ENCODE peak calls at places on chromosomes 13 and 19, in ten cellular contexts. A is nucleus accumbens; N is HFFc6; E is neural progenitor cell; M is midbrain; L is AG10803; Y is activated CD4-positive, alpha-beta T cell treated with anti-CD3 and anti-CD28 coated beads for 24 hours; T is GM12865; J is HTR-8/SVneo; V is amniotic stem cell. Z is an unnamed sample.

GRCh38 chr19:17948474-17948966 is 15.7 kb downstream of the CCDC124 start:
- DNase-seq in A (no peak), N (no peak), E (no peak), M (no peak), L (no peak), Y (no peak), T (no peak), J (no peak), V (no peak), Z (no peak)

GRCh38 chr13:112140366-112140765 is 73.4 kb downstream of the SOX1 start:
- DNase-seq in A (no peak), N (no peak), E (no peak), M (no peak), L (no peak), Y (no peak), T (no peak), J (no peak), V (no peak), Z (no peak)

GRCh38 chr19:35462476-35462953 is 14.5 kb downstream of the FFAR2 start:
- DNase-seq in A (no peak), N (peak), E (no peak), M (peak), L (no peak), Y (no peak), T (peak), J (no peak), V (no peak), Z (no peak)

GRCh38 chr13:51681037-51681678 is 96.9 kb downstream of the WDFY2 start:
- DNase-seq in A (no peak), N (peak), E (no peak), M (no peak), L (peak), Y (no peak), T (peak), J (peak), V (peak), Z (no peak)

GRCh38 chr19:46739290-46739771 is 6.5 kb upstream of the FKRP start:
- DNase-seq in A (peak), N (no peak), E (no peak), M (peak), L (no peak), Y (no peak), T (no peak), J (no peak), V (no peak), Z (peak)

GRCh38 chr13:66805657-66806056 is 424.5 kb downstream of the PCDH9 start:
- DNase-seq in A (no peak), N (no peak), E (no peak), M (no peak), L (no peak), Y (no peak), T (no peak), J (no peak), V (no peak), Z (no peak)

GRCh38 chr13:43303040-43303729 is 279.8 kb downstream of the DNAJC15 start:
- DNase-seq in A (peak), N (peak), E (peak), M (peak), L (peak), Y (no peak), T (peak), J (peak), V (no peak), Z (peak)

GRCh38 chr13:46698910-46699460 is 98.0 kb downstream of the ESD start:
- DNase-seq in A (no peak), N (no peak), E (no peak), M (no peak), L (no peak), Y (no peak), T (no peak), J (no peak), V (no peak), Z (no peak)

GRCh38 chr13:26320766-26321165 is 66.8 kb downstream of the CDK8 start:
- DNase-seq in A (no peak), N (no peak), E (no peak), M (no peak), L (no peak), Y (no peak), T (no peak), J (no peak), V (no peak), Z (no peak)

GRCh38 chr19:46225558-46226004 is 4.0 kb upstream of the IGFL1 start:
- DNase-seq in A (no peak), N (no peak), E (peak), M (no peak), L (peak), Y (no peak), T (peak), J (no peak), V (no peak), Z (no peak)

GRCh38 chr13:99326012-99326411 is 18.8 kb upstream of the GPR183 start:
- DNase-seq in A (no peak), N (no peak), E (no peak), M (no peak), L (no peak), Y (no peak), T (peak), J (no peak), V (no peak), Z (no peak)

GRCh38 chr19:483332-484072 is 12.8 kb upstream of the MADCAM1 start:
- DNase-seq in A (no peak), N (no peak), E (no peak), M (no peak), L (no peak), Y (no peak), T (no peak), J (no peak), V (no peak), Z (no peak)

GRCh38 chr13:29954082-29955043 is 103.9 kb upstream of the UBL3 start:
- DNase-seq in A (no peak), N (no peak), E (no peak), M (no peak), L (no peak), Y (no peak), T (peak), J (no peak), V (no peak), Z (no peak)

GRCh38 chr19:5289060-5289990 is 51.3 kb downstream of the PTPRS start:
- DNase-seq in A (no peak), N (no peak), E (peak), M (no peak), L (no peak), Y (no peak), T (no peak), J (no peak), V (no peak), Z (no peak)

GRCh38 chr13:28059214-28059613 is 41.2 kb downstream of the FLT3 start:
- DNase-seq in A (no peak), N (peak), E (peak), M (peak), L (peak), Y (peak), T (peak), J (peak), V (no peak), Z (peak)

GRCh38 chr13:95494082-95494681 is 58.3 kb upstream of the CLDN10 start:
- DNase-seq in A (no peak), N (peak), E (peak), M (peak), L (peak), Y (no peak), T (peak), J (peak), V (peak), Z (no peak)

GRCh38 chr19:32676186-32676894 is 692 bp downstream of the RGS9BP start:
- DNase-seq in A (no peak), N (no peak), E (peak), M (no peak), L (no peak), Y (no peak), T (no peak), J (no peak), V (no peak), Z (no peak)

GRCh38 chr19:45069056-45069455 is 7.2 kb downstream of the ZNF296 start:
- DNase-seq in A (no peak), N (no peak), E (peak), M (no peak), L (no peak), Y (no peak), T (no peak), J (no peak), V (no peak), Z (no peak)

GRCh38 chr13:111247552-111247951 is 72.9 kb upstream of the TEX29 start:
- DNase-seq in A (no peak), N (no peak), E (no peak), M (no peak), L (peak), Y (no peak), T (no peak), J (no peak), V (no peak), Z (no peak)

GRCh38 chr19:3404324-3405260 is 38.2 kb downstream of the NFIC start:
- DNase-seq in A (peak), N (peak), E (no peak), M (peak), L (peak), Y (no peak), T (no peak), J (no peak), V (no peak), Z (peak)

GRCh38 chr13:94431987-94432386 is 47.5 kb downstream of the DCT start:
- DNase-seq in A (no peak), N (no peak), E (no peak), M (no peak), L (no peak), Y (no peak), T (no peak), J (no peak), V (no peak), Z (no peak)

GRCh38 chr19:2552859-2553258 is 76.9 kb downstream of the GADD45B start:
- DNase-seq in A (no peak), N (no peak), E (no peak), M (no peak), L (no peak), Y (peak), T (peak), J (no peak), V (no peak), Z (no peak)

GRCh38 chr13:42146359-42146758 is 97.9 kb downstream of the DGKH start:
- DNase-seq in A (no peak), N (no peak), E (no peak), M (no peak), L (peak), Y (no peak), T (no peak), J (no peak), V (no peak), Z (no peak)

GRCh38 chr13:113874579-113875428 is 10.9 kb upstream of the GAS6 start:
- DNase-seq in A (no peak), N (no peak), E (no peak), M (no peak), L (no peak), Y (no peak), T (peak), J (no peak), V (no peak), Z (no peak)

GRCh38 chr13:30585748-30586262 is 31.9 kb upstream of the USPL1 start:
- DNase-seq in A (no peak), N (peak), E (no peak), M (no peak), L (peak), Y (no peak), T (no peak), J (no peak), V (no peak), Z (no peak)

GRCh38 chr19:7292950-7293794 is 1.0 kb downstream of the INSR start:
- DNase-seq in A (no peak), N (no peak), E (peak), M (peak), L (no peak), Y (no peak), T (peak), J (no peak), V (no peak), Z (no peak)

GRCh38 chr13:110097013-110097412 is 209.9 kb downstream of the COL4A1 start:
- DNase-seq in A (no peak), N (no peak), E (no peak), M (no peak), L (no peak), Y (no peak), T (no peak), J (no peak), V (no peak), Z (no peak)

GRCh38 chr19:50720181-50720920 is 749 bp upstream of the SHANK1 start:
- DNase-seq in A (no peak), N (no peak), E (no peak), M (no peak), L (no peak), Y (no peak), T (no peak), J (no peak), V (no peak), Z (peak)

GRCh38 chr19:5292453-5292842 is 48.2 kb downstream of the PTPRS start:
- DNase-seq in A (no peak), N (no peak), E (no peak), M (no peak), L (peak), Y (no peak), T (no peak), J (peak), V (no peak), Z (no peak)

GRCh38 chr13:24096659-24097058 is 63.9 kb upstream of the SPATA13 start:
- DNase-seq in A (no peak), N (no peak), E (no peak), M (no peak), L (no peak), Y (no peak), T (no peak), J (no peak), V (no peak), Z (no peak)

GRCh38 chr13:73717632-73718031 is 416.6 kb downstream of the KLF12 start:
- DNase-seq in A (no peak), N (peak), E (no peak), M (no peak), L (no peak), Y (no peak), T (no peak), J (no peak), V (no peak), Z (no peak)

GRCh38 chr19:56272448-56272847 is at the start of gene EDDM13:
- DNase-seq in A (no peak), N (no peak), E (no peak), M (no peak), L (no peak), Y (no peak), T (no peak), J (no peak), V (no peak), Z (no peak)

GRCh38 chr19:15248648-15249559 is 16.7 kb upstream of the EPHX3 start:
- DNase-seq in A (peak), N (peak), E (no peak), M (peak), L (peak), Y (no peak), T (no peak), J (peak), V (peak), Z (no peak)

GRCh38 chr13:48235100-48235813 is 2.3 kb downstream of the ITM2B start:
- DNase-seq in A (peak), N (peak), E (peak), M (peak), L (peak), Y (no peak), T (peak), J (no peak), V (no peak), Z (no peak)

GRCh38 chr13:99911069-99911964 is 60.2 kb downstream of the ZIC5 start:
- DNase-seq in A (no peak), N (no peak), E (no peak), M (no peak), L (no peak), Y (no peak), T (no peak), J (no peak), V (no peak), Z (peak)

Z was measured in posterior cingulate gyrus.